ENCODE peak calls at places on chromosomes 5 and 9, in four cellular contexts. V is GM12878, D is WTC11, B is K562. Y is an unnamed sample.

GRCh38 chr9:126494264-126494663 is 119.5 kb upstream of the LMX1B start:
- DNase-seq in V (no peak), D (no peak), B (no peak), Y (no peak)

GRCh38 chr5:149345892-149346222 is 558 bp downstream of the GRPEL2 start:
- DNase-seq in D (no peak), B (peak), V (no peak), Y (no peak)

GRCh38 chr5:370959-371810 is 49.7 kb downstream of the AHRR start:
- DNase-seq in B (no peak), V (no peak), D (peak), Y (no peak)

GRCh38 chr9:109816490-109816889 is 36.5 kb downstream of the PALM2AKAP2 start:
- DNase-seq in V (no peak), D (no peak), B (peak), Y (peak)

GRCh38 chr5:162209005-162209605 is 141.5 kb downstream of the GABRG2 start:
- DNase-seq in B (peak), D (peak), V (peak), Y (peak)

GRCh38 chr9:123382659-123383511 is 26.9 kb downstream of the CRB2 start:
- DNase-seq in D (no peak), B (no peak), V (no peak), Y (no peak)

GRCh38 chr5:37568018-37568753 is 189.1 kb downstream of the WDR70 start:
- DNase-seq in V (no peak), D (no peak), B (no peak), Y (no peak)

GRCh38 chr9:90979138-90979551 is 177.5 kb downstream of the SYK start:
- DNase-seq in B (no peak), D (no peak), V (no peak), Y (no peak)

DNA sequence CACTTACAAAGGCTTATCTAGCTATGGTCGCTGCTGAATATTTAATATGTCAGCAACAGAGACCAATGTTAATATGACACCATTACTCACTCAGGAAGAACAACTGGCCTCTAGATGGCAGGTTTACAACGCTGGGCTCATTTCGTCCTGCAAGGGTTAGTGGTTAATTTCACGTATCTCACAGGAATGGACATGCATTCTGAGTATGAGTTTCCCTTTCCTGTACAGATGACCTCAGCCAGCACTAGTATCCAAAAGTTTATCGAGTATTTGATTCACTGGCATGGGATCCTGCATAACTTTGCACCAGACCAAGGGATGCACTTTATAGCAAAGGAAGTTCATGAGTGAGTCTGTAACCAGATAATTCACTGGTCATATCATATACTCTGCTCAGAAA is 8.7 kb upstream of the TRPC7 start:
- DNase-seq in V (no peak), B (peak), D (peak), Y (peak)
- TF ChIP-seq CBFB in V (no peak), B (no peak), D (no peak), Y (no peak)

GRCh38 chr9:131266301-131267229 is 9.7 kb downstream of the FAM78A start:
- DNase-seq in B (peak), D (no peak), V (no peak), Y (no peak)
- TF ChIP-seq CBFB in B (no peak), D (no peak), V (no peak), Y (no peak)

DNA sequence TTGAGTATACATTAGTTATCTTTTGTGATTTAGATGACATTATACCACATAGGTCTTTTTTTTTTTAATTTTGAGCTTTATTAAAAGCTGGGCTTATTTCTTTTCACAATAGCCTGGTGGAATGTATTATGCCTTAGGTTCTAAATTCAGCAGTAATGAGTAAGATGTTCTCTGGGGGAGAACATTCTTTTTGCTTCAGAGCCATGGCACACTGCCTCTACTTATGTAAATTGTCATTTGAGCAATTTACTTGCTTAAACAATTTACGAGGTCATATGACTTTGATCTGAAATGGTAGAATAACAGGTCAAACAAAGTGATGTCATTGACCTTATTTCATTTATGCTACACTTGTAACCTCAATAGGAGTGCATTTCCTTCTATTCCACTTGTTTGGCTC is 154.2 kb downstream of the FOCAD start:
- DNase-seq in D (no peak), V (no peak), B (no peak), Y (peak)
- TF ChIP-seq CBFB in D (no peak), V (no peak), B (no peak), Y (no peak)

GRCh38 chr9:124505006-124505900 is 1.9 kb downstream of the NR5A1 start:
- DNase-seq in V (no peak), D (peak), B (no peak), Y (no peak)
- TF ChIP-seq CBFB in V (no peak), D (no peak), B (no peak), Y (no peak)

GRCh38 chr9:4980046-4980727 is 4.9 kb upstream of the JAK2 start:
- DNase-seq in V (no peak), B (no peak), D (no peak), Y (no peak)
- TF ChIP-seq CBFB in V (no peak), B (no peak), D (no peak), Y (no peak)

DNA sequence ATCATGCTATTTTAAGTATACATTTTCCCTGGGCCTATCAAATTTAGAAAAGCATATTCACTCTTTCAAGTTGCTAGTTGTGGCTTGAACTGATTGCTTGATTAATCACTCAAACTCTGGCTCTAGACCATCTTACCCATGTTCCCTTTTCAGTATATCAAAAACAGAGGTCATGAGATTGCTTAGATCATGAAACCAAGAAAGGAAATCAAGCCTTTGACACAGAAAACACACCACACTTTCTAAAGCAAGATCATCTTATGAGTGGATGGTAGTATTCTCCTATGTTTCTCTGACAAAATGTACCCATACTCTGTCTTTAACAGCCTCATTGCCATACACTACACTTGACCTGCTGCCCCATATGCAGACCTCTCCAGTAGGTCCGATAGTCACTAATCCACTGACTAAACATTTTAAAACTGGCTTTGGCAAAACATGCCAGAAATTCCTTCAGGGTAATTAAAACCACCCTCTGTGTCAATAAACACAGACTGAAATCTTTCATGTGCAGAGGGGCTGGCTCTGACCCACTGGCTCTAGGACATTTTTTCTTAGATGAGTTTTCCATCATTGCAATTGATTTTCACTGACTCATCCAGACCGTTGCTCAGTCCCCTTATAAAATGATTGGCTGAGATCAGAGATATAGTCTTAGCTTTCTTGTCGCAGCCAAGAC is 18.2 kb downstream of the PPP2R2B start:
- DNase-seq in D (no peak), B (no peak), V (no peak), Y (peak)
- TF ChIP-seq CBFB in D (no peak), B (no peak), V (no peak), Y (no peak)

DNA sequence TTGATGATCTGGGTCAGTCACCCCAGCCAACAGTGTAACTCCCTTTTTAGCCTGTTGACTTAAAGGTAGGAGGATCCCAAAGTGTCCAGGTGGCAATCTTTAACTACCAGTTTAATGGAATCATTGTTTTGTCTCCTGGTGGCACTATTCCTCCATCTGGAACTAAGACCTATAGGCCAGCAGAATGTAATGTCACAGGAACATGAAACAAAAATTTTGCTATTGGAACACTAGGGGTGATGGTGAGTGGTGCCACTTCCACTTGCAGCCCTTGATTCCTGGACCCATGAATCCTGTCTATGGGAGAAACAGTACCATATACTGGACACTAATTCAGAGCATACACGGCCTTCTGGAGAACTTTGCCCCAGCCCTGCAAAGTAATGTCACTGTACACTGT is 219.5 kb upstream of the RASA1 start:
- DNase-seq in B (peak), D (no peak), V (no peak), Y (no peak)
- TF ChIP-seq CBFB in B (no peak), D (no peak), V (no peak), Y (no peak)

GRCh38 chr9:35813434-35814105 is 1.3 kb downstream of the HINT2 start:
- DNase-seq in V (no peak), B (peak), D (peak), Y (peak)
- TF ChIP-seq CBFB in V (no peak), B (no peak), D (no peak), Y (no peak)